ENCODE peak calls at places on chromosomes 5 and 9, in four cellular contexts. J is uterus; M is stimulated activated CD4-positive, alpha-beta T cell treated with anti-CD3 and anti-CD28 coated beads, Interleukin-15, amount 100 ng/mL, for 24 hours; G is activated CD8-positive, alpha-beta T cell treated with anti-CD3 and anti-CD28 coated beads for 36 hours. C is an unnamed sample.

GRCh38 chr5:176724472-176724871 is 77.2 kb downstream of the TSPAN17 start:
- DNase-seq in M (no peak), G (no peak), J (no peak), C (no peak)

GRCh38 chr5:75055727-75056144 is 3.4 kb upstream of the GCNT4 start:
- DNase-seq in J (no peak), M (no peak), G (no peak), C (no peak)

GRCh38 chr5:51960617-51961115 is 577.4 kb downstream of the ISL1 start:
- DNase-seq in J (no peak), M (no peak), G (no peak), C (peak; percentile 32)

GRCh38 chr9:129414377-129415021 is 206.4 kb downstream of the C9orf50 start:
- DNase-seq in J (peak; percentile 69), M (peak; percentile 38), G (peak; percentile 44), C (no peak)

GRCh38 chr5:579211-579610 is 32.9 kb upstream of the CEP72 start:
- DNase-seq in M (no peak), J (no peak), G (no peak), C (no peak)

GRCh38 chr5:160166973-160167622 is 47.8 kb upstream of the PWWP2A start:
- DNase-seq in G (no peak), J (no peak), M (no peak), C (no peak)

GRCh38 chr5:139634541-139634940 is 13.6 kb upstream of the CXXC5 start:
- DNase-seq in M (no peak), G (no peak), J (no peak), C (no peak)

GRCh38 chr5:115774684-115775083 is 41.8 kb downstream of the CDO1 start:
- DNase-seq in M (no peak), G (no peak), J (no peak), C (no peak)

GRCh38 chr5:157998021-157998504 is 139.1 kb upstream of the CLINT1 start:
- DNase-seq in G (no peak), M (no peak), J (no peak), C (peak; percentile 78)

GRCh38 chr5:138668451-138668850 is 84.8 kb upstream of the CTNNA1 start:
- DNase-seq in M (peak; percentile 31), G (peak; percentile 71), J (no peak), C (no peak)

GRCh38 chr5:126656397-126657007 is 55.8 kb downstream of the PHAX start:
- DNase-seq in G (peak; percentile 41), J (no peak), M (peak; percentile 27), C (peak; percentile 43)

GRCh38 chr5:74526111-74526510 is 114.4 kb downstream of the ENC1 start:
- DNase-seq in J (no peak), M (no peak), G (no peak), C (no peak)

GRCh38 chr5:140342287-140342686 is 4.1 kb downstream of the HBEGF start:
- DNase-seq in M (peak; percentile 57), J (no peak), G (peak; percentile 68), C (no peak)

GRCh38 chr5:83470516-83470915 is 1.0 kb upstream of the VCAN start:
- DNase-seq in M (no peak), J (no peak), G (no peak), C (no peak)

GRCh38 chr5:76547242-76547890 is 75.8 kb downstream of the F2RL2 start:
- DNase-seq in J (no peak), M (peak; percentile 37), G (peak; percentile 52), C (peak; percentile 30)

GRCh38 chr5:180813418-180813817 is 10.8 kb upstream of the MGAT1 start:
- DNase-seq in J (no peak), G (no peak), M (no peak), C (no peak)

GRCh38 chr5:58499951-58500350 is 8.7 kb downstream of the GAPT start:
- DNase-seq in M (no peak), J (no peak), G (no peak), C (no peak)

GRCh38 chr5:170411100-170411499 is 21.9 kb upstream of the KCNMB1 start:
- DNase-seq in J (no peak), G (no peak), M (no peak), C (no peak)

GRCh38 chr9:22976454-22976853 is 529.8 kb downstream of the DMRTA1 start:
- DNase-seq in G (no peak), J (no peak), M (no peak), C (peak; percentile 61)

GRCh38 chr5:171595401-171595800 is 176.0 kb downstream of the FGF18 start:
- DNase-seq in G (no peak), M (no peak), J (no peak), C (peak; percentile 40)

GRCh38 chr9:32004431-32005076 is 379.9 kb upstream of the ACO1 start:
- DNase-seq in G (no peak), M (no peak), J (no peak), C (no peak)

GRCh38 chr5:93570294-93571110 is 10.5 kb downstream of the NR2F1-AS1 start:
- DNase-seq in M (no peak), G (no peak), J (no peak), C (no peak)

GRCh38 chr5:79182141-79182540 is 53.8 kb upstream of the JMY start:
- DNase-seq in G (no peak), M (no peak), J (no peak), C (no peak)

GRCh38 chr5:67998709-67999251 is 216.8 kb upstream of the PIK3R1 start:
- DNase-seq in M (no peak), G (no peak), J (peak; percentile 30), C (peak; percentile 34)

GRCh38 chr9:26781906-26782305 is 110.7 kb downstream of the CAAP1 start:
- DNase-seq in G (no peak), J (no peak), M (no peak), C (peak; percentile 10)

GRCh38 chr5:157963761-157964160 is 104.8 kb upstream of the CLINT1 start:
- DNase-seq in G (no peak), M (no peak), J (no peak), C (peak; percentile 66)

GRCh38 chr9:79256691-79257213 is 315.0 kb upstream of the TLE4 start:
- DNase-seq in G (no peak), J (no peak), M (no peak), C (no peak)

GRCh38 chr5:151618907-151619306 is 27.8 kb upstream of the FAT2 start:
- DNase-seq in M (no peak), J (no peak), G (no peak), C (peak; percentile 76)

GRCh38 chr9:129336601-129337286 is 158.7 kb upstream of the IER5L start:
- DNase-seq in J (peak; percentile 56), M (peak; percentile 52), G (peak; percentile 60), C (no peak)

GRCh38 chr9:9142001-9142400 is 1342.4 kb upstream of the DMAC1 start:
- DNase-seq in M (no peak), J (no peak), G (no peak), C (no peak)

GRCh38 chr5:115069087-115069968 is 100.4 kb downstream of the TRIM36 start:
- DNase-seq in J (no peak), G (peak; percentile 10), M (peak; percentile 9), C (peak; percentile 50)

GRCh38 chr5:12861891-12862290 is 957.6 kb upstream of the CTNND2 start:
- DNase-seq in M (no peak), J (no peak), G (no peak), C (no peak)

GRCh38 chr5:142872795-142873194 is 102.6 kb downstream of the ARHGAP26 start:
- DNase-seq in M (no peak), G (no peak), J (no peak), C (peak; percentile 95)

GRCh38 chr9:33992622-33993021 is 56.1 kb downstream of the UBAP2 start:
- DNase-seq in G (no peak), J (no peak), M (no peak), C (no peak)

GRCh38 chr5:124538196-124538595 is 208.2 kb downstream of the ZNF608 start:
- DNase-seq in G (no peak), J (no peak), M (no peak), C (no peak)

GRCh38 chr5:124524552-124525232 is 221.7 kb downstream of the ZNF608 start:
- DNase-seq in G (no peak), M (no peak), J (no peak), C (no peak)

GRCh38 chr5:150801117-150801927 is 22.8 kb downstream of the SMIM3 start:
- DNase-seq in J (no peak), M (no peak), G (no peak), C (peak; percentile 75)

GRCh38 chr9:5718296-5719032 is 89.6 kb downstream of the RIC1 start:
- DNase-seq in J (no peak), G (no peak), M (no peak), C (no peak)

C was measured in bronchial epithelial cell.